ENCODE peak calls at places on chromosome 7, in four cellular contexts. I is A549; A is AG10803; V is stimulated activated CD4-positive, alpha-beta T cell treated with anti-CD3 and anti-CD28 coated beads, Interleukin-1b, Interleukin-23, amount 100 ng/mL, for 1 hour. U is an unnamed sample.

GRCh38 chr7:22814261-22815208 is 8.1 kb downstream of the TOMM7 start:
- DNase-seq in I (peak; percentile 36), A (peak; percentile 42), V (no peak), U (no peak)

GRCh38 chr7:80401708-80402107 is 110.2 kb downstream of the GNAT3 start:
- DNase-seq in I (no peak), A (no peak), V (no peak), U (no peak)

GRCh38 chr7:91759205-91759863 is 121.2 kb downstream of the MTERF1 start:
- DNase-seq in I (peak; percentile 65), A (no peak), V (no peak), U (no peak)

GRCh38 chr7:119256446-119257131 is 1016.4 kb upstream of the KCND2 start:
- DNase-seq in I (no peak), A (no peak), V (no peak), U (no peak)

GRCh38 chr7:112162161-112163020 is 43.8 kb downstream of the DOCK4 start:
- DNase-seq in I (peak; percentile 69), A (no peak), V (no peak), U (no peak)

GRCh38 chr7:23685770-23686169 is 5.8 kb downstream of the FAM221A start:
- DNase-seq in I (peak; percentile 22), A (no peak), V (no peak), U (no peak)

GRCh38 chr7:7157887-7158271 is 24.5 kb upstream of the C1GALT1 start:
- DNase-seq in I (no peak), A (peak; percentile 87), V (no peak), U (no peak)

GRCh38 chr7:51219261-51219988 is 97.2 kb downstream of the COBL start:
- DNase-seq in I (no peak), A (no peak), V (no peak), U (no peak)

GRCh38 chr7:100621554-100621953 is 9.2 kb downstream of the MOSPD3 start:
- DNase-seq in I (no peak), A (no peak), V (no peak), U (no peak)

GRCh38 chr7:122006687-122007086 is 133.7 kb downstream of the PTPRZ1 start:
- DNase-seq in I (no peak), A (no peak), V (no peak), U (no peak)

GRCh38 chr7:41974835-41975234 is 262.2 kb downstream of the GLI3 start:
- DNase-seq in I (no peak), A (no peak), V (no peak), U (no peak)

GRCh38 chr7:126026421-126027088 is 1096.9 kb upstream of the POT1 start:
- DNase-seq in I (no peak), A (no peak), V (no peak), U (no peak)

GRCh38 chr7:92421676-92422435 is 25.4 kb upstream of the GATAD1 start:
- DNase-seq in I (no peak), A (no peak), V (no peak), U (no peak)

GRCh38 chr7:139730746-139731612 is 46.8 kb downstream of the HIPK2 start:
- DNase-seq in I (no peak), A (peak; percentile 58), V (no peak), U (no peak)

GRCh38 chr7:27697861-27698430 is 35.3 kb upstream of the HIBADH start:
- DNase-seq in I (peak; percentile 40), A (no peak), V (no peak), U (no peak)

GRCh38 chr7:171364-171904 is 20.9 kb upstream of the FAM20C start:
- DNase-seq in I (no peak), A (no peak), V (no peak), U (no peak)

GRCh38 chr7:44990520-44991023 is 9.4 kb upstream of the CCM2 start:
- DNase-seq in I (no peak), A (no peak), V (no peak), U (no peak)

GRCh38 chr7:48140001-48140681 is 31.1 kb upstream of the ABCA13 start:
- DNase-seq in I (peak; percentile 82), A (peak; percentile 72), V (no peak), U (no peak)

GRCh38 chr7:28075674-28076358 is 104.8 kb downstream of the JAZF1 start:
- DNase-seq in I (no peak), A (no peak), V (no peak), U (no peak)

GRCh38 chr7:741191-741671 is 14.2 kb upstream of the PRKAR1B start:
- DNase-seq in I (no peak), A (no peak), V (no peak), U (no peak)

GRCh38 chr7:34756025-34756437 is 98.0 kb downstream of the NPSR1 start:
- DNase-seq in I (no peak), A (peak; percentile 3), V (no peak), U (no peak)

GRCh38 chr7:134645935-134646334 is 718 bp upstream of the BPGM start:
- DNase-seq in I (no peak), A (peak; percentile 41), V (no peak), U (no peak)

GRCh38 chr7:31102973-31103850 is 51.1 kb downstream of the ADCYAP1R1 start:
- DNase-seq in I (no peak), A (no peak), V (no peak), U (no peak)

GRCh38 chr7:112143151-112143550 is 63.0 kb downstream of the DOCK4 start:
- DNase-seq in I (no peak), A (peak; percentile 32), V (no peak), U (no peak)

GRCh38 chr7:5139998-5140397 is 50.0 kb upstream of the WIPI2 start:
- DNase-seq in I (peak; percentile 47), A (peak; percentile 3), V (no peak), U (no peak)

GRCh38 chr7:47556511-47557180 is 25.3 kb downstream of the TNS3 start:
- DNase-seq in I (no peak), A (no peak), V (no peak), U (no peak)

GRCh38 chr7:33044986-33045385 is 17.6 kb downstream of the NT5C3A start:
- DNase-seq in I (no peak), A (peak; percentile 43), V (no peak), U (no peak)

GRCh38 chr7:45054442-45054841 is 34.3 kb downstream of the NACAD start:
- DNase-seq in I (no peak), A (no peak), V (no peak), U (no peak)

GRCh38 chr7:40231796-40232195 is 97.0 kb downstream of the SUGCT start:
- DNase-seq in I (no peak), A (peak; percentile 25), V (no peak), U (no peak)

GRCh38 chr7:73570521-73570920 is 7.9 kb downstream of the TBL2 start:
- DNase-seq in I (no peak), A (no peak), V (no peak), U (no peak)

GRCh38 chr7:135712796-135713195 is 15.2 kb downstream of the SLC13A4 start:
- DNase-seq in I (no peak), A (no peak), V (no peak), U (no peak)

U was measured in GOT3.